ENCODE peak calls at places on chromosomes 11 and 22, in five cellular contexts. One of them, this sample, is unnamed.

GRCh38 chr11:58782066-58782465 is 50.3 kb upstream of the GLYAT start:
- DNase-seq in kidney: no peak
- DNase-seq in CD8-positive, alpha-beta T cell: no peak
- DNase-seq in stimulated activated effector memory CD8-positive, alpha-beta T cell treated with anti-CD3 and anti-CD28 coated beads, Interleukin-12 subunit alpha, Interleukin-12 subunit beta, amount 100 ng/mL, for 72 hours: no peak
- DNase-seq in AG09319: no peak
- DNase-seq in this sample: no peak

GRCh38 chr11:20355221-20356219 is 8.0 kb upstream of the HTATIP2 start:
- DNase-seq in kidney: no peak
- DNase-seq in CD8-positive, alpha-beta T cell: peak
- DNase-seq in stimulated activated effector memory CD8-positive, alpha-beta T cell treated with anti-CD3 and anti-CD28 coated beads, Interleukin-12 subunit alpha, Interleukin-12 subunit beta, amount 100 ng/mL, for 72 hours: no peak
- DNase-seq in AG09319: no peak
- DNase-seq in this sample: peak

GRCh38 chr11:93939084-93939780 is 81.9 kb upstream of the HEPHL1 start:
- DNase-seq in kidney: no peak
- DNase-seq in CD8-positive, alpha-beta T cell: no peak
- DNase-seq in stimulated activated effector memory CD8-positive, alpha-beta T cell treated with anti-CD3 and anti-CD28 coated beads, Interleukin-12 subunit alpha, Interleukin-12 subunit beta, amount 100 ng/mL, for 72 hours: no peak
- DNase-seq in AG09319: no peak
- DNase-seq in this sample: no peak

GRCh38 chr11:128828350-128828749 is 38.7 kb downstream of the KCNJ1 start:
- DNase-seq in kidney: no peak
- DNase-seq in CD8-positive, alpha-beta T cell: no peak
- DNase-seq in stimulated activated effector memory CD8-positive, alpha-beta T cell treated with anti-CD3 and anti-CD28 coated beads, Interleukin-12 subunit alpha, Interleukin-12 subunit beta, amount 100 ng/mL, for 72 hours: no peak
- DNase-seq in AG09319: no peak
- DNase-seq in this sample: no peak

GRCh38 chr11:798093-798713 is at the start of gene SLC25A22:
- DNase-seq in kidney: peak
- DNase-seq in CD8-positive, alpha-beta T cell: peak
- DNase-seq in stimulated activated effector memory CD8-positive, alpha-beta T cell treated with anti-CD3 and anti-CD28 coated beads, Interleukin-12 subunit alpha, Interleukin-12 subunit beta, amount 100 ng/mL, for 72 hours: peak
- DNase-seq in AG09319: no peak
- DNase-seq in this sample: peak

GRCh38 chr22:46731246-46732040 is 6.6 kb downstream of the CERK start:
- DNase-seq in kidney: peak
- DNase-seq in CD8-positive, alpha-beta T cell: no peak
- DNase-seq in stimulated activated effector memory CD8-positive, alpha-beta T cell treated with anti-CD3 and anti-CD28 coated beads, Interleukin-12 subunit alpha, Interleukin-12 subunit beta, amount 100 ng/mL, for 72 hours: no peak
- DNase-seq in AG09319: no peak
- DNase-seq in this sample: no peak

GRCh38 chr22:36334838-36335603 is 52.7 kb downstream of the MYH9 start:
- DNase-seq in kidney: no peak
- DNase-seq in CD8-positive, alpha-beta T cell: peak
- DNase-seq in stimulated activated effector memory CD8-positive, alpha-beta T cell treated with anti-CD3 and anti-CD28 coated beads, Interleukin-12 subunit alpha, Interleukin-12 subunit beta, amount 100 ng/mL, for 72 hours: no peak
- DNase-seq in AG09319: no peak
- DNase-seq in this sample: peak

GRCh38 chr22:20514658-20515406 is 7.4 kb downstream of the MED15 start:
- DNase-seq in kidney: peak
- DNase-seq in CD8-positive, alpha-beta T cell: no peak
- DNase-seq in stimulated activated effector memory CD8-positive, alpha-beta T cell treated with anti-CD3 and anti-CD28 coated beads, Interleukin-12 subunit alpha, Interleukin-12 subunit beta, amount 100 ng/mL, for 72 hours: no peak
- DNase-seq in AG09319: peak
- DNase-seq in this sample: no peak

GRCh38 chr22:44693145-44693544 is 8.9 kb upstream of the PRR5 start:
- DNase-seq in kidney: no peak
- DNase-seq in CD8-positive, alpha-beta T cell: peak
- DNase-seq in stimulated activated effector memory CD8-positive, alpha-beta T cell treated with anti-CD3 and anti-CD28 coated beads, Interleukin-12 subunit alpha, Interleukin-12 subunit beta, amount 100 ng/mL, for 72 hours: no peak
- DNase-seq in AG09319: no peak
- DNase-seq in this sample: no peak

GRCh38 chr11:77710358-77710757 is 72.8 kb upstream of the CLNS1A start:
- DNase-seq in kidney: no peak
- DNase-seq in CD8-positive, alpha-beta T cell: no peak
- DNase-seq in stimulated activated effector memory CD8-positive, alpha-beta T cell treated with anti-CD3 and anti-CD28 coated beads, Interleukin-12 subunit alpha, Interleukin-12 subunit beta, amount 100 ng/mL, for 72 hours: no peak
- DNase-seq in AG09319: no peak
- DNase-seq in this sample: no peak

GRCh38 chr11:27611390-27611789 is 88.9 kb downstream of the BDNF start:
- DNase-seq in kidney: no peak
- DNase-seq in CD8-positive, alpha-beta T cell: no peak
- DNase-seq in stimulated activated effector memory CD8-positive, alpha-beta T cell treated with anti-CD3 and anti-CD28 coated beads, Interleukin-12 subunit alpha, Interleukin-12 subunit beta, amount 100 ng/mL, for 72 hours: no peak
- DNase-seq in AG09319: no peak
- DNase-seq in this sample: no peak

GRCh38 chr11:69700278-69701140 is 3.3 kb downstream of the FGF19 start:
- DNase-seq in kidney: peak
- DNase-seq in CD8-positive, alpha-beta T cell: no peak
- DNase-seq in stimulated activated effector memory CD8-positive, alpha-beta T cell treated with anti-CD3 and anti-CD28 coated beads, Interleukin-12 subunit alpha, Interleukin-12 subunit beta, amount 100 ng/mL, for 72 hours: no peak
- DNase-seq in AG09319: peak
- DNase-seq in this sample: peak

GRCh38 chr11:66768088-66768521 is 39.1 kb upstream of the SPTBN2 start:
- DNase-seq in kidney: no peak
- DNase-seq in CD8-positive, alpha-beta T cell: no peak
- DNase-seq in stimulated activated effector memory CD8-positive, alpha-beta T cell treated with anti-CD3 and anti-CD28 coated beads, Interleukin-12 subunit alpha, Interleukin-12 subunit beta, amount 100 ng/mL, for 72 hours: no peak
- DNase-seq in AG09319: no peak
- DNase-seq in this sample: no peak

GRCh38 chr11:113372317-113372716 is 15.3 kb upstream of the ANKK1 start:
- DNase-seq in kidney: no peak
- DNase-seq in CD8-positive, alpha-beta T cell: no peak
- DNase-seq in stimulated activated effector memory CD8-positive, alpha-beta T cell treated with anti-CD3 and anti-CD28 coated beads, Interleukin-12 subunit alpha, Interleukin-12 subunit beta, amount 100 ng/mL, for 72 hours: no peak
- DNase-seq in AG09319: no peak
- DNase-seq in this sample: no peak

GRCh38 chr22:23542933-23543332 is 37.2 kb downstream of the IGLL1 start:
- DNase-seq in kidney: no peak
- DNase-seq in CD8-positive, alpha-beta T cell: no peak
- DNase-seq in stimulated activated effector memory CD8-positive, alpha-beta T cell treated with anti-CD3 and anti-CD28 coated beads, Interleukin-12 subunit alpha, Interleukin-12 subunit beta, amount 100 ng/mL, for 72 hours: no peak
- DNase-seq in AG09319: no peak
- DNase-seq in this sample: no peak

GRCh38 chr11:33773399-33774355 is 643 bp downstream of the FBXO3 start:
- DNase-seq in kidney: no peak
- DNase-seq in CD8-positive, alpha-beta T cell: peak
- DNase-seq in stimulated activated effector memory CD8-positive, alpha-beta T cell treated with anti-CD3 and anti-CD28 coated beads, Interleukin-12 subunit alpha, Interleukin-12 subunit beta, amount 100 ng/mL, for 72 hours: no peak
- DNase-seq in AG09319: no peak
- DNase-seq in this sample: peak

GRCh38 chr11:101797335-101797734 is 117.5 kb upstream of the CEP126 start:
- DNase-seq in kidney: no peak
- DNase-seq in CD8-positive, alpha-beta T cell: no peak
- DNase-seq in stimulated activated effector memory CD8-positive, alpha-beta T cell treated with anti-CD3 and anti-CD28 coated beads, Interleukin-12 subunit alpha, Interleukin-12 subunit beta, amount 100 ng/mL, for 72 hours: no peak
- DNase-seq in AG09319: no peak
- DNase-seq in this sample: no peak

GRCh38 chr11:114350022-114350421 is 50.3 kb downstream of the C11orf71 start:
- DNase-seq in kidney: no peak
- DNase-seq in CD8-positive, alpha-beta T cell: no peak
- DNase-seq in stimulated activated effector memory CD8-positive, alpha-beta T cell treated with anti-CD3 and anti-CD28 coated beads, Interleukin-12 subunit alpha, Interleukin-12 subunit beta, amount 100 ng/mL, for 72 hours: no peak
- DNase-seq in AG09319: no peak
- DNase-seq in this sample: no peak